ENCODE peak calls at places on chromosomes 6 and 20, in eight cellular contexts. A, Y, I, P, C, K, V and F are unnamed samples.

GRCh38 chr6:102732908-102733307 is 1339.4 kb downstream of the GRIK2 start:
- DNase-seq in I (peak), V (no peak), Y (no peak), P (no peak), C (no peak), A (peak), K (no peak), F (no peak)

GRCh38 chr6:39029156-39030011 is 19.2 kb upstream of the GLP1R start:
- DNase-seq in Y (no peak), I (peak), P (peak), K (peak), C (no peak), V (no peak), A (no peak), F (peak)

GRCh38 chr20:10987651-10988383 is 314.0 kb upstream of the JAG1 start:
- DNase-seq in P (no peak), A (no peak), I (peak), Y (no peak), C (no peak), V (no peak), K (no peak), F (no peak)

GRCh38 chr6:121597654-121598053 is 162.2 kb downstream of the GJA1 start:
- DNase-seq in V (no peak), P (no peak), I (peak), A (peak), C (no peak), K (no peak), Y (no peak), F (peak)

GRCh38 chr6:88566746-88567534 is 396.5 kb downstream of the RNGTT start:
- DNase-seq in C (no peak), A (no peak), Y (no peak), P (peak), K (no peak), I (no peak), V (no peak), F (no peak)

GRCh38 chr6:30917487-30917886 is 3.4 kb downstream of the VARS2 start:
- DNase-seq in Y (no peak), V (no peak), P (no peak), A (no peak), C (no peak), K (no peak), I (no peak), F (no peak)

GRCh38 chr6:138370631-138371451 is 6.9 kb upstream of the SMIM28 start:
- DNase-seq in C (no peak), V (no peak), Y (no peak), I (no peak), A (no peak), P (no peak), K (no peak), F (no peak)

GRCh38 chr6:15674690-15675386 is 12.0 kb upstream of the DTNBP1 start:
- DNase-seq in A (no peak), P (peak), V (no peak), Y (no peak), C (no peak), K (no peak), I (no peak), F (no peak)

GRCh38 chr6:90284745-90285481 is 11.7 kb downstream of the BACH2 start:
- DNase-seq in C (no peak), Y (no peak), A (no peak), I (peak), V (peak), K (no peak), P (no peak), F (peak)

GRCh38 chr6:135182993-135183531 is 2.0 kb downstream of the MYB start:
- DNase-seq in K (peak), I (no peak), P (no peak), A (no peak), V (peak), C (peak), Y (no peak), F (no peak)

GRCh38 chr20:10523438-10523837 is 88.3 kb downstream of the SLX4IP start:
- DNase-seq in C (no peak), K (no peak), I (no peak), A (no peak), P (no peak), V (no peak), Y (peak), F (no peak)

GRCh38 chr6:50815436-50816114 is 3.1 kb upstream of the TFAP2B start:
- DNase-seq in V (no peak), K (no peak), I (peak), A (peak), P (no peak), Y (no peak), C (no peak), F (peak)

GRCh38 chr6:137286368-137286767 is 67.2 kb upstream of the IFNGR1 start:
- DNase-seq in P (no peak), C (no peak), A (no peak), V (no peak), K (no peak), Y (no peak), I (peak), F (no peak)

GRCh38 chr6:32819729-32820128 is 2.9 kb upstream of the HLA-DOB start:
- DNase-seq in P (no peak), V (no peak), A (peak), Y (no peak), I (peak), C (no peak), K (no peak), F (peak)

GRCh38 chr6:63403725-63404124 is 83.9 kb upstream of the LGSN start:
- DNase-seq in K (no peak), V (no peak), P (no peak), C (no peak), I (no peak), Y (no peak), A (no peak), F (no peak)

GRCh38 chr20:55143605-55144004 is 668.2 kb downstream of the DOK5 start:
- DNase-seq in I (no peak), P (no peak), V (no peak), A (no peak), K (no peak), C (no peak), Y (no peak), F (no peak)

GRCh38 chr6:2103644-2104523 is 141.5 kb downstream of the GMDS start:
- DNase-seq in Y (peak), K (no peak), P (peak), A (peak), V (no peak), C (no peak), I (peak), F (peak)

GRCh38 chr6:32129297-32130088 is 595 bp downstream of the FKBPL start:
- DNase-seq in I (no peak), C (no peak), P (no peak), Y (no peak), A (no peak), V (no peak), K (no peak), F (no peak)

GRCh38 chr20:21159658-21160380 is 33.9 kb downstream of the KIZ start:
- DNase-seq in P (no peak), I (no peak), A (no peak), C (no peak), V (no peak), Y (no peak), K (no peak), F (no peak)

GRCh38 chr20:58294497-58295455 is 14.7 kb upstream of the RAB22A start:
- DNase-seq in C (no peak), V (no peak), I (peak), P (no peak), A (no peak), Y (no peak), K (no peak), F (no peak)